ENCODE peak calls at places on chromosomes 5 and 9, in four cellular contexts. N is activated naive CD4-positive, alpha-beta T cell treated with anti-CD3 and anti-CD28 coated beads, Interleukin-2, amount 50 U/mL, for 16 hours; M is mammary epithelial cell; H is stimulated activated naive CD4-positive, alpha-beta T cell. Y is an unnamed sample.
A peak's percentile ranks its signal among the peaks of the same experiment; 100 is the strongest.

GRCh38 chr9:129703667-129704355 is 38.4 kb downstream of the PRRX2 start:
- DNase-seq in N (no peak), M (no peak), H (no peak), Y (no peak)

GRCh38 chr9:87212563-87213154 is 265.4 kb upstream of the GAS1 start:
- DNase-seq in N (no peak), M (peak; percentile 94), H (no peak), Y (no peak)

GRCh38 chr9:3136999-3137675 is 293.2 kb upstream of the PUM3 start:
- DNase-seq in N (no peak), M (peak; percentile 2), H (no peak), Y (no peak)

GRCh38 chr5:102368392-102368791 is 72.3 kb upstream of the SLCO4C1 start:
- DNase-seq in N (no peak), M (no peak), H (no peak), Y (no peak)

GRCh38 chr5:88675758-88676636 is 207.0 kb downstream of the MEF2C start:
- DNase-seq in N (no peak), M (no peak), H (no peak), Y (no peak)

GRCh38 chr5:10354048-10354872 is 765 bp downstream of the MARCHF6 start:
- DNase-seq in N (peak; percentile 66), M (peak; percentile 42), H (no peak), Y (peak; percentile 69)

GRCh38 chr9:111451570-111451969 is 32.6 kb downstream of the ECPAS start:
- DNase-seq in N (no peak), M (no peak), H (no peak), Y (no peak)

GRCh38 chr9:129109952-129110739 is 447 bp downstream of the CRAT start:
- DNase-seq in N (no peak), M (no peak), H (no peak), Y (no peak)

GRCh38 chr9:2576631-2577030 is 45.0 kb upstream of the VLDLR start:
- DNase-seq in N (no peak), M (no peak), H (no peak), Y (no peak)

GRCh38 chr5:145025775-145026174 is 809.4 kb downstream of the PRELID2 start:
- DNase-seq in N (no peak), M (no peak), H (no peak), Y (no peak)

GRCh38 chr9:26856413-26857032 is 36.1 kb downstream of the CAAP1 start:
- DNase-seq in N (no peak), M (peak; percentile 55), H (no peak), Y (no peak)

GRCh38 chr9:37141015-37141414 is 20.6 kb downstream of the ZCCHC7 start:
- DNase-seq in N (no peak), M (no peak), H (no peak), Y (no peak)

GRCh38 chr5:55694152-55694830 is 17.8 kb downstream of the SLC38A9 start:
- DNase-seq in N (no peak), M (peak; percentile 36), H (no peak), Y (no peak)

GRCh38 chr9:116792271-116792670 is 105.2 kb downstream of the TRIM32 start:
- DNase-seq in N (no peak), M (no peak), H (no peak), Y (no peak)

GRCh38 chr9:75265525-75265972 is 177.2 kb downstream of the OSTF1 start:
- DNase-seq in N (peak; percentile 39), M (peak; percentile 27), H (peak; percentile 26), Y (peak; percentile 22)

GRCh38 chr9:77935974-77936373 is 95.6 kb downstream of the GNAQ start:
- DNase-seq in N (no peak), M (no peak), H (no peak), Y (no peak)

GRCh38 chr5:147565524-147565923 is 55.7 kb upstream of the DPYSL3 start:
- DNase-seq in N (no peak), M (peak; percentile 79), H (no peak), Y (no peak)

GRCh38 chr5:173295796-173296195 is 32.4 kb downstream of the STC2 start:
- DNase-seq in N (no peak), M (no peak), H (no peak), Y (no peak)

GRCh38 chr5:108379722-108380530 is 2.0 kb downstream of the FBXL17 start:
- DNase-seq in N (no peak), M (no peak), H (no peak), Y (no peak)

GRCh38 chr5:133746834-133747233 is 134.5 kb upstream of the FSTL4 start:
- DNase-seq in N (no peak), M (no peak), H (no peak), Y (no peak)

GRCh38 chr9:128026255-128027165 is 40.6 kb downstream of the NAIF1 start:
- DNase-seq in N (peak; percentile 69), M (peak; percentile 21), H (peak; percentile 95), Y (peak; percentile 95)

GRCh38 chr5:14109771-14110170 is 33.4 kb upstream of the TRIO start:
- DNase-seq in N (no peak), M (no peak), H (no peak), Y (no peak)

GRCh38 chr5:173268750-173269580 is 34.0 kb upstream of the NKX2-5 start:
- DNase-seq in N (no peak), M (no peak), H (no peak), Y (no peak)

GRCh38 chr5:135834639-135835529 is at the start of gene SLC25A48:
- DNase-seq in N (no peak), M (peak; percentile 57), H (no peak), Y (no peak)

GRCh38 chr5:126755593-126755992 is 21.3 kb upstream of the LMNB1 start:
- DNase-seq in N (no peak), M (no peak), H (no peak), Y (no peak)

GRCh38 chr5:5347442-5347841 is 75.0 kb upstream of the ICE1 start:
- DNase-seq in N (no peak), M (no peak), H (no peak), Y (no peak)

GRCh38 chr5:179241764-179242370 is 103.4 kb downstream of the ADAMTS2 start:
- DNase-seq in N (peak; percentile 2), M (no peak), H (no peak), Y (no peak)

GRCh38 chr5:52997424-52997823 is 8.3 kb downstream of the ITGA2 start:
- DNase-seq in N (no peak), M (no peak), H (no peak), Y (no peak)

GRCh38 chr9:18568969-18569368 is 95.0 kb downstream of the ADAMTSL1 start:
- DNase-seq in N (no peak), M (no peak), H (no peak), Y (no peak)

Y was measured in naive thymus-derived CD4-positive, alpha-beta T cell.